ENCODE peak calls at places on chromosomes 2 and 18, in six cellular contexts. T is transverse colon, N is cardiac muscle cell, I is stomach, Q is sigmoid colon, F is left ventricle myocardium inferior. J is an unnamed sample.

GRCh38 chr2:96506907-96507240 is 1.7 kb upstream of the NEURL3 start:
- DNase-seq in N (no peak), T (no peak), I (no peak), Q (no peak), F (no peak), J (no peak)

GRCh38 chr2:75543446-75543845 is 17.3 kb downstream of the EVA1A start:
- DNase-seq in I (no peak), N (no peak), Q (no peak), F (no peak), T (no peak), J (no peak)

GRCh38 chr2:101420623-101421022 is 33.3 kb upstream of the CREG2 start:
- DNase-seq in N (no peak), Q (no peak), F (no peak), I (no peak), T (no peak), J (peak)

GRCh38 chr2:36568533-36569246 is 29.3 kb downstream of the FEZ2 start:
- DNase-seq in Q (no peak), T (no peak), N (no peak), F (no peak), I (no peak), J (no peak)

GRCh38 chr2:230423851-230424458 is 8.0 kb downstream of the SP100 start:
- DNase-seq in I (peak), Q (no peak), T (no peak), N (no peak), F (no peak), J (no peak)

GRCh38 chr18:66560092-66560491 is 43.8 kb downstream of the CDH19 start:
- DNase-seq in N (peak), T (no peak), Q (no peak), F (no peak), I (no peak), J (no peak)

GRCh38 chr2:140457483-140457882 is 1673.3 kb downstream of the LRP1B start:
- DNase-seq in N (no peak), T (no peak), I (no peak), F (no peak), Q (no peak), J (no peak)

GRCh38 chr18:73758446-73758845 is 389.2 kb downstream of the FBXO15 start:
- DNase-seq in Q (no peak), I (no peak), T (no peak), N (no peak), F (no peak), J (no peak)

GRCh38 chr18:45066868-45067267 is 386.2 kb downstream of the SETBP1 start:
- DNase-seq in N (peak), Q (no peak), T (no peak), F (peak), I (no peak), J (no peak)

GRCh38 chr2:30768708-30769580 is 38.3 kb downstream of the CAPN13 start:
- DNase-seq in Q (no peak), I (peak), N (no peak), T (no peak), F (no peak), J (no peak)

GRCh38 chr2:76174505-76174904 is 463.8 kb upstream of the GCFC2 start:
- DNase-seq in Q (no peak), N (no peak), T (no peak), F (no peak), I (no peak), J (no peak)

DNA sequence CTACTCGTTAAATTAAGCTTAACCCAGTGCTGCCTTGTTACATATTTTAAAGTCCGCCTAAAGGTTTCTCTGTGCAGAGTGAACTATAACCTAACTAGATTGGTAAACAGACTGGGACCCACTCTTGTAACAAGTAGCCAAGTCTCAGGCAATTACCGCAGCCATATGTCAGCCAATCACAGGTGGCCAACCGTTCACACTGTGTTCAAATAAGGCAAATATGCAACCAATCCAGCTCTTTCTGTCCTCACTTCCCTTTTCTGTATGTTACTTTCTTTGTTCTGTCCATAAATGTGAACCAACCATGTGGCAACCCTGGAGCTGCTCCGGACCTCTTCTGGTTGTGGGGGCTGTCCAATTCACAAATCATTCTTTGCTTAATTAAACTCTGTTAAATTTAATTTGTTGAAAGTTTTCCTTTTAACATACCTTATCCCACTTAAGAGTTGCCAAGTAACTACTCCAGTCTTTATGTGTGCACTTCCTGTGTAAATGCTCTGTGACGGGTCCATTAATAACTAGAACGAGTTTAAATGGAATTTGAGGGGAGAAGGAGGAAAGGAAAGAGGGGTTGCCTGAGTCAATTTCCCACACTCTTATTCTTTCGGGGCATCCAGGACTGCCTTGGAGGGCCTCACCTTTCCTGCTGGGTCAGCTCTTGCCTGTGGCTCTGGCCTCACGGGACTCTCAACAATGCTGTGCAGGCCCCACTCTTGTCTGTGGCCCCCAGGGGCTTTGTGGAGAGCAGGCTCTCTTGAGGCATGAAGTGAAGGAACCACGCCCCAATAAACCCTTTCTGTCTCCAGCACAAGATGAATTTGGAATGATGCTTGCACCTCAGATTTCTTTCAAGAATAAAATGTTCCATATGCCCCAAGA is 6.6 kb upstream of the RPL37A start:
- DNase-seq in F (no peak), N (no peak), I (no peak), Q (no peak), T (no peak), J (no peak)
- H3K27ac ChIP-seq in F (no peak), N (no peak), I (peak), Q (no peak), T (no peak), J (no peak)

GRCh38 chr18:48935433-48935774 is 15.4 kb downstream of the SMAD7 start:
- DNase-seq in I (no peak), N (no peak), Q (no peak), T (no peak), F (no peak), J (no peak)
- H3K4me3 ChIP-seq in I (no peak), N (peak), Q (no peak), T (no peak), F (peak), J (peak)

DNA sequence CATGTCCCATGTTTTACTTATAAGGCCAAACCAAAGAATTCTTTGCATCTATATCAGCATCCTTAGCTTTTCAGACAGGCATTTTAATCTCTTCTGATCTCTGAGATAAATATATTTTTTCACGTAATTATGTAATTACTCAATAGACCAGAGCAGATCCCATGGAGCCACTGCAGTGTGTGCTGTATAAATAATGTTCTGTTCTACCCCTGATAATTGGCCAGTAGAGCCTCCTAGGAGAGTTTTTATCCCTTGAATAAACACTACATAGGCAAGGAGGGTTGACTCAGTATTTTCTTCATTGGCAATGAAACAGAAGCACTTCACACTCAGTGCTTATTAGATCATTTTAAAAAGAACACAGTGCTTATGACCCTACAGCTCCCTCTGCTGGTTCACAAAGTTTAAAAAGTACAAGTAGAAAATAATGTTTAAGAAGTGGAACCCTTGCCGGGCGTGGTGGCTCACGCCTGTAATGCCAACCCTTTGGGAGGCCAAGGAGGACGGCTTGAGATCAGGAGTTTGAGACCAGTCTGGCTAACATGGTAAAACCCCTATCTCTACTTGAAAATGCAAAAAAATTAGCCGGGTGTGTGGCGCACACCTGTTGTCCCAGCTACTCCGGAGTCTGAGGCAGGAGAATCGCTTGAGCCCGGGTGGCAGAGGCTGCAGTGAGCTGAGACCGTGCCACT is 91.9 kb downstream of the PPP1R1C start:
- DNase-seq in I (peak), N (peak), T (peak), Q (no peak), F (peak), J (no peak)
- TF ChIP-seq CTCF in I (peak), N (peak), T (peak), Q (peak), F (peak), J (peak)

GRCh38 chr2:105777506-105778343 is 33.0 kb downstream of the NCK2 start:
- DNase-seq in I (no peak), N (no peak), F (no peak), Q (no peak), T (no peak), J (no peak)
- H3K27ac ChIP-seq in I (peak), N (no peak), F (no peak), Q (no peak), T (no peak), J (no peak)

GRCh38 chr18:57805117-57805516 is 2.0 kb upstream of the ATP8B1 start:
- DNase-seq in I (no peak), F (no peak), N (no peak), Q (no peak), T (no peak), J (no peak)

GRCh38 chr18:57806201-57806890 is 3.2 kb upstream of the ATP8B1 start:
- DNase-seq in N (no peak), Q (no peak), F (no peak), T (no peak), I (no peak), J (no peak)

GRCh38 chr18:57807336-57808117 is 4.4 kb upstream of the ATP8B1 start:
- DNase-seq in T (no peak), Q (no peak), N (no peak), F (no peak), I (peak), J (no peak)

GRCh38 chr18:57809190-57809589 is 6.1 kb upstream of the ATP8B1 start:
- DNase-seq in Q (no peak), F (no peak), T (no peak), N (no peak), I (no peak), J (no peak)

GRCh38 chr18:57806891-57807280 is 3.8 kb upstream of the ATP8B1 start:
- DNase-seq in N (no peak), Q (no peak), T (no peak), F (no peak), I (no peak), J (no peak)
- H3K4me3 ChIP-seq in N (no peak), Q (no peak), T (no peak), F (no peak), I (no peak), J (no peak)

J was measured in coronary artery.